ENCODE peak calls at places on chromosomes 1 and 21, in four cellular contexts. One of them, this sample, is unnamed.
A peak's percentile ranks its signal among the peaks of the same experiment; 100 is the strongest.

GRCh38 chr1:35544976-35545375 is 12.2 kb downstream of the KIAA0319L start:
- DNase-seq in iris pigment epithelial cell: peak; percentile 66
- DNase-seq in NCI-H345: peak; percentile 28
- DNase-seq in mucosa of descending colon: peak; percentile 30
- DNase-seq in this sample: peak; percentile 41

GRCh38 chr1:212545941-212546638 is 62.5 kb upstream of the ATF3 start:
- DNase-seq in iris pigment epithelial cell: peak; percentile 65
- DNase-seq in NCI-H345: no peak
- DNase-seq in mucosa of descending colon: peak; percentile 34
- DNase-seq in this sample: peak; percentile 60

GRCh38 chr1:234315091-234315541 is 58.1 kb upstream of the COA6 start:
- DNase-seq in NCI-H345: peak; percentile 6
- DNase-seq in mucosa of descending colon: no peak
- DNase-seq in iris pigment epithelial cell: peak; percentile 66
- DNase-seq in this sample: peak; percentile 89

GRCh38 chr1:22250724-22251123 is 107.8 kb upstream of the WNT4 start:
- DNase-seq in mucosa of descending colon: no peak
- DNase-seq in iris pigment epithelial cell: no peak
- DNase-seq in NCI-H345: no peak
- DNase-seq in this sample: no peak

GRCh38 chr21:10272216-10272615 is 249.2 kb upstream of the TPTE start:
- DNase-seq in iris pigment epithelial cell: no peak
- DNase-seq in NCI-H345: no peak
- DNase-seq in mucosa of descending colon: no peak
- DNase-seq in this sample: peak; percentile 0

GRCh38 chr1:205521646-205522150 is 17.2 kb downstream of the CDK18 start:
- DNase-seq in iris pigment epithelial cell: no peak
- DNase-seq in NCI-H345: no peak
- DNase-seq in mucosa of descending colon: no peak
- DNase-seq in this sample: no peak

GRCh38 chr1:24768873-24769605 is 23.8 kb downstream of the CLIC4 start:
- DNase-seq in mucosa of descending colon: no peak
- DNase-seq in NCI-H345: no peak
- DNase-seq in iris pigment epithelial cell: peak; percentile 35
- DNase-seq in this sample: peak; percentile 32

GRCh38 chr1:205920159-205920558 is 23.1 kb downstream of the SLC26A9 start:
- DNase-seq in iris pigment epithelial cell: no peak
- DNase-seq in mucosa of descending colon: no peak
- DNase-seq in NCI-H345: peak; percentile 87
- DNase-seq in this sample: no peak

GRCh38 chr1:211739671-211740411 is 64.4 kb upstream of the NEK2 start:
- DNase-seq in mucosa of descending colon: no peak
- DNase-seq in NCI-H345: no peak
- DNase-seq in iris pigment epithelial cell: no peak
- DNase-seq in this sample: no peak

GRCh38 chr1:224205438-224205840 is 22.4 kb downstream of the DEGS1 start:
- DNase-seq in iris pigment epithelial cell: peak; percentile 74
- DNase-seq in NCI-H345: peak; percentile 10
- DNase-seq in mucosa of descending colon: peak; percentile 20
- DNase-seq in this sample: peak; percentile 84

GRCh38 chr1:14020006-14020405 is 320.0 kb downstream of the PRDM2 start:
- DNase-seq in NCI-H345: no peak
- DNase-seq in iris pigment epithelial cell: no peak
- DNase-seq in mucosa of descending colon: no peak
- DNase-seq in this sample: no peak

GRCh38 chr21:40837456-40837855 is 9.5 kb downstream of the DSCAM start:
- DNase-seq in mucosa of descending colon: no peak
- DNase-seq in iris pigment epithelial cell: no peak
- DNase-seq in NCI-H345: no peak
- DNase-seq in this sample: peak; percentile 86

GRCh38 chr1:155651861-155652661 is 36.5 kb downstream of the YY1AP1 start:
- DNase-seq in NCI-H345: peak; percentile 45
- DNase-seq in mucosa of descending colon: no peak
- DNase-seq in iris pigment epithelial cell: no peak
- DNase-seq in this sample: peak; percentile 68

GRCh38 chr1:212593696-212594335 is 14.7 kb upstream of the ATF3 start:
- DNase-seq in mucosa of descending colon: no peak
- DNase-seq in NCI-H345: no peak
- DNase-seq in iris pigment epithelial cell: no peak
- DNase-seq in this sample: no peak

GRCh38 chr1:67052741-67053534 is 1.0 kb downstream of the SLC35D1 start:
- DNase-seq in NCI-H345: peak; percentile 25
- DNase-seq in mucosa of descending colon: peak; percentile 46
- DNase-seq in iris pigment epithelial cell: peak; percentile 61
- DNase-seq in this sample: peak; percentile 94

GRCh38 chr1:219876798-219877209 is 51.6 kb downstream of the SLC30A10 start:
- DNase-seq in mucosa of descending colon: peak; percentile 11
- DNase-seq in iris pigment epithelial cell: no peak
- DNase-seq in NCI-H345: no peak
- DNase-seq in this sample: peak; percentile 6